ENCODE peak calls at places on chromosomes 13 and 19, in five cellular contexts. C is H1, T is K562, F is GM12878, Z is HepG2. G is an unnamed sample.
A peak's percentile ranks its signal among the peaks of the same experiment; 100 is the strongest.

GRCh38 chr19:907183-907853 is 5.7 kb downstream of the R3HDM4 start:
- DNase-seq in C (no peak), T (peak; percentile 99), F (no peak), Z (no peak), G (no peak)

GRCh38 chr13:40158218-40158617 is 502.8 kb downstream of the COG6 start:
- DNase-seq in C (no peak), T (no peak), F (no peak), Z (no peak), G (no peak)

GRCh38 chr19:9981406-9982260 is 28.7 kb downstream of the COL5A3 start:
- DNase-seq in C (no peak), T (no peak), F (no peak), Z (no peak), G (no peak)

GRCh38 chr19:49347835-49348234 is 12.6 kb downstream of the CD37 start:
- DNase-seq in C (no peak), T (peak; percentile 74), F (no peak), Z (peak; percentile 44), G (peak; percentile 81)

GRCh38 chr13:113348591-113348990 is 15.3 kb downstream of the GRTP1 start:
- DNase-seq in C (no peak), T (no peak), F (no peak), Z (no peak), G (no peak)

GRCh38 chr19:40721936-40722661 is 5.2 kb downstream of the ITPKC start:
- DNase-seq in C (no peak), T (no peak), F (no peak), Z (no peak), G (no peak)

GRCh38 chr19:35348909-35349611 is 1.4 kb downstream of the FFAR1 start:
- DNase-seq in C (peak; percentile 44), T (no peak), F (no peak), Z (no peak), G (no peak)

GRCh38 chr19:49774969-49775368 is 8.2 kb downstream of the AP2A1 start:
- DNase-seq in C (no peak), T (no peak), F (no peak), Z (no peak), G (no peak)

GRCh38 chr13:110628952-110629701 is 13.8 kb downstream of the NAXD start:
- DNase-seq in C (no peak), T (no peak), F (no peak), Z (no peak), G (no peak)

GRCh38 chr19:45972081-45972943 is 1.4 kb downstream of the NOVA2 start:
- DNase-seq in C (peak; percentile 56), T (no peak), F (no peak), Z (no peak), G (no peak)

GRCh38 chr19:3062165-3063105 is at the start of gene TLE5:
- DNase-seq in C (peak; percentile 56), T (peak; percentile 74), F (no peak), Z (peak; percentile 43), G (no peak)

GRCh38 chr13:35630551-35631275 is 154.2 kb upstream of the MAB21L1 start:
- DNase-seq in C (no peak), T (peak; percentile 12), F (no peak), Z (peak; percentile 52), G (peak; percentile 40)

GRCh38 chr13:95704510-95704909 is 27.6 kb downstream of the DNAJC3 start:
- DNase-seq in C (no peak), T (peak; percentile 17), F (no peak), Z (no peak), G (no peak)

GRCh38 chr19:29576761-29577661 is 29.1 kb upstream of the POP4 start:
- DNase-seq in C (peak; percentile 33), T (no peak), F (peak; percentile 34), Z (no peak), G (no peak)

GRCh38 chr13:69389899-69390298 is 717.7 kb upstream of the ATXN8OS start:
- DNase-seq in C (no peak), T (no peak), F (no peak), Z (no peak), G (no peak)

GRCh38 chr13:25958983-25959382 is 92.8 kb downstream of the SHISA2 start:
- DNase-seq in C (no peak), T (no peak), F (no peak), Z (no peak), G (no peak)

GRCh38 chr13:73850104-73850898 is 283.9 kb downstream of the KLF12 start:
- DNase-seq in C (no peak), T (no peak), F (no peak), Z (no peak), G (no peak)

GRCh38 chr19:6287269-6287885 is 7.6 kb upstream of the MLLT1 start:
- DNase-seq in C (no peak), T (no peak), F (no peak), Z (no peak), G (no peak)

GRCh38 chr13:40662866-40663265 is 3.6 kb downstream of the FOXO1 start:
- DNase-seq in C (no peak), T (no peak), F (peak; percentile 74), Z (no peak), G (no peak)

GRCh38 chr13:64051278-64051677 is 2635.6 kb upstream of the PCDH20 start:
- DNase-seq in C (no peak), T (no peak), F (no peak), Z (no peak), G (no peak)

GRCh38 chr19:4385291-4386037 is 14.9 kb downstream of the SH3GL1 start:
- DNase-seq in C (no peak), T (no peak), F (no peak), Z (no peak), G (no peak)

GRCh38 chr19:48216933-48217332 is 38.8 kb downstream of the CARD8 start:
- DNase-seq in C (peak; percentile 74), T (peak; percentile 50), F (no peak), Z (no peak), G (no peak)

DNA sequence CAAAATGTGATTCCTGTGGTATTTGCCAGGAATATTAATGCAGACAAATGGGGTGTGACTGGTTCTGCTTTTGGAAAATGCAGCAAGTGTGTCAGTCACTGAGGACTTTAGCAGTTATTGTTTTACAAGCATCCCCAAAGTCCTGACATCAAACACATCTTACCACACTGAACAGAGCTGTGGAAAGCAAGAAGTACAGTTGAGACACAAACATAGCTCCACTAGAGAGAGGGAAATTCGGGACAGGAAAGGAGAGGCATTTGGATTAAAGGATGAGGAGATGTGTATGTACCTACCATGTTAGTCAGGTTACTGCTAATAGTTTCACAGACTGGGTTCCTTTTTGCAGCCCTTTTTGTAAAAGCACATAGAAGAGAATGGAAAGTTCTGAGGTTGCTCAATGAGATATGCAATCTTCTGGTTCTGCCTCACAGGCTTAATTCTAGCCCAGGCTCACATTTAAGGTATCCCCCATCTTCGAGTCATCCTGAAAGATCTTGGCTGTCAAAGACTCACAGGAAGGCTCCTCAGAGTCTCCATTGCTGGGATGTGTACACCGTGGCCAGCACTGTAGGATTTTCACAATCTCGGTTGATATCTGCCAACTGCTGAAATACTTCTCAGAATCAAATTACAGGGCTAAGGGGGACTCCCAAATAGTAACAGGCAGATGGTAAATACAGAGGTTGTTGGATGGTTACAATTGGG is 316.6 kb downstream of the DNAJC15 start:
- DNase-seq in C (no peak), T (no peak), F (no peak), Z (no peak), G (no peak)
- H3K27ac ChIP-seq in C (no peak overlapping the region), T (no peak overlapping the region), F (no peak overlapping the region), Z (no peak overlapping the region), G (no peak overlapping the region)

GRCh38 chr19:11735375-11735774 is 3.4 kb downstream of the ZNF823 start:
- DNase-seq in C (no peak), T (no peak), F (no peak), Z (no peak), G (no peak)

GRCh38 chr19:11737964-11738745 is 591 bp downstream of the ZNF823 start:
- DNase-seq in C (peak; percentile 62), T (peak; percentile 77), F (no peak), Z (peak; percentile 67), G (no peak)

GRCh38 chr19:11736696-11737095 is 2.0 kb downstream of the ZNF823 start:
- DNase-seq in C (no peak), T (peak; percentile 84), F (peak; percentile 40), Z (no peak), G (no peak)

DNA sequence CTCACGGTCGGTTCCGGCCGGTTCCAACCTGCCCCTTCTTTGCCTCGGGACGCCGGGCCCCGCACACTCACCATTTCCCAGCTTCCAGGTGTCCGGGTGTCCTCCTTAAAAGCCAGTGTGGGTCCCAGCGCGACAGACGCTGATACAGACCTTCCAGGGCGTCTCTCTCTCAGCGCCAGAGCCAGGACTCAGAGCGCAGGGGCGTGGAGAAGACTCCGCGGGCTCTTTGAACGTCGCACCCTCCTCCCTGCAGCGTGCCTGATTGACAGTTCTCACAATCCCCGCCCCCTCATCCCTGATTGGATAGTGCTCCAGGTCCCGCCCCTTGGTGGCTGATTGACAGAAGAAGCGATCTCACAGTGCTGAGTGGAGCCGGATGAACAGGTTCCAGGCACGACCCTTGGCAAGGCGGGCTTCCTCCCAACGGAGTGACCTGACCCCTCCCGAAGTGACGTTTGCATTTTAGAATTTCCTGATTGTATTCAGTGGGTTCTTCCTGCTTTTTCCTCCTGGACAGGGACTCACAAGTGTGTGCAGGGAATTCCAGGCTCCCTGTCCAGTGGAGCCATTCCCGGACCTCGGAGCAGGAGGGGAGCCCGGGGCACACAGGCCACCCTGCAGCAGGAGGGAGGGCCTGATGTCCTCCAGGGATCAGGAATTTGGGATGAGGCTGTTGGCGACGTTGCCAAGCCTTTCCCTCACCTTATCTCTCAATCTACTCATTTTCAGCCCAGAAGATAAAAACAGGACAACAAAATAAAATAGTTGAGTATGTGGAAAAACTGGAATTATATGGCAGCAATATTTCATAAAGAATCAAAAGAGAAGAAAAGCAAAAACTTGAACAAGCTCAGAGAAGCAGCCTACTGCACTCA is at the start of gene ZNF823:
- DNase-seq in C (peak; percentile 98), T (peak; percentile 99), F (peak; percentile 95), Z (peak; percentile 98), G (peak; percentile 99)
- H2AFZ ChIP-seq in C (peak within 1 kb of the TSS; percentile 85), T (peak within 1 kb of the TSS; percentile 95), F (peak within 1 kb of the TSS; percentile 99), Z (peak within 1 kb of the TSS; percentile 19), G (peak within 1 kb of the TSS; percentile 62)

GRCh38 chr19:42253245-42254082 is 1.5 kb downstream of the ERF start:
- DNase-seq in C (peak; percentile 81), T (peak; percentile 78), F (no peak), Z (peak; percentile 59), G (no peak)
- TF ChIP-seq SP1 in C (no peak), T (no peak), F (no peak), Z (no peak), G (no peak)

GRCh38 chr13:104301216-104301975 is 1235.2 kb upstream of the SLC10A2 start:
- DNase-seq in C (no peak), T (no peak), F (no peak), Z (no peak), G (no peak)
- H3K27ac ChIP-seq in C (no peak overlapping the region), T (no peak overlapping the region), F (no peak overlapping the region), Z (no peak overlapping the region), G (no peak overlapping the region)